ENCODE peak calls at places on chromosomes 4 and X, in ten cellular contexts. One of them, this sample, is unnamed.
A peak's percentile ranks its signal among the peaks of the same experiment; 100 is the strongest.

GRCh38 chrX:21723097-21723496 is 34.8 kb downstream of the SMPX start:
- DNase-seq in cardiac muscle cell: peak; percentile 55
- DNase-seq in fibroblast of pulmonary artery: no peak
- DNase-seq in H9: no peak
- DNase-seq in fibroblast of lung: peak; percentile 23
- DNase-seq in chondrocyte: no peak
- DNase-seq in BE2C: no peak
- DNase-seq in natural killer cell: no peak
- DNase-seq in body of pancreas: no peak
- DNase-seq in cardiac fibroblast: peak; percentile 25
- DNase-seq in this sample: no peak

GRCh38 chr4:180261346-180261745 is 1981.9 kb upstream of the TENM3 start:
- DNase-seq in natural killer cell: no peak
- DNase-seq in fibroblast of lung: no peak
- DNase-seq in cardiac fibroblast: no peak
- DNase-seq in cardiac muscle cell: no peak
- DNase-seq in H9: no peak
- DNase-seq in fibroblast of pulmonary artery: no peak
- DNase-seq in chondrocyte: no peak
- DNase-seq in BE2C: no peak
- DNase-seq in body of pancreas: no peak
- DNase-seq in this sample: no peak

GRCh38 chr4:184746532-184746870 is 12.6 kb upstream of the CENPU start:
- DNase-seq in fibroblast of lung: peak; percentile 84
- DNase-seq in cardiac fibroblast: peak; percentile 89
- DNase-seq in fibroblast of pulmonary artery: peak; percentile 89
- DNase-seq in BE2C: no peak
- DNase-seq in cardiac muscle cell: peak; percentile 58
- DNase-seq in chondrocyte: no peak
- DNase-seq in body of pancreas: peak; percentile 82
- DNase-seq in natural killer cell: no peak
- DNase-seq in H9: no peak
- DNase-seq in this sample: peak; percentile 54

GRCh38 chrX:357693-358471 is 28.8 kb downstream of the PPP2R3B start:
- DNase-seq in fibroblast of lung: peak; percentile 74
- DNase-seq in body of pancreas: no peak
- DNase-seq in chondrocyte: peak; percentile 90
- DNase-seq in natural killer cell: no peak
- DNase-seq in fibroblast of pulmonary artery: peak; percentile 68
- DNase-seq in H9: no peak
- DNase-seq in cardiac muscle cell: no peak
- DNase-seq in BE2C: no peak
- DNase-seq in cardiac fibroblast: peak; percentile 79
- DNase-seq in this sample: no peak

GRCh38 chr4:8739820-8740665 is 131.6 kb downstream of the HMX1 start:
- DNase-seq in BE2C: no peak
- DNase-seq in fibroblast of pulmonary artery: no peak
- DNase-seq in cardiac fibroblast: no peak
- DNase-seq in cardiac muscle cell: no peak
- DNase-seq in H9: peak; percentile 32
- DNase-seq in natural killer cell: no peak
- DNase-seq in chondrocyte: no peak
- DNase-seq in fibroblast of lung: no peak
- DNase-seq in body of pancreas: no peak
- DNase-seq in this sample: no peak

GRCh38 chrX:146346102-146346501 is 463.5 kb upstream of the CXorf51B start:
- DNase-seq in BE2C: no peak
- DNase-seq in cardiac muscle cell: no peak
- DNase-seq in body of pancreas: no peak
- DNase-seq in chondrocyte: no peak
- DNase-seq in fibroblast of lung: no peak
- DNase-seq in cardiac fibroblast: no peak
- DNase-seq in fibroblast of pulmonary artery: no peak
- DNase-seq in H9: no peak
- DNase-seq in natural killer cell: no peak
- DNase-seq in this sample: no peak

GRCh38 chrX:104319346-104319745 is 64.6 kb upstream of the ESX1 start:
- DNase-seq in cardiac fibroblast: no peak
- DNase-seq in chondrocyte: no peak
- DNase-seq in natural killer cell: no peak
- DNase-seq in H9: no peak
- DNase-seq in body of pancreas: no peak
- DNase-seq in cardiac muscle cell: no peak
- DNase-seq in BE2C: no peak
- DNase-seq in fibroblast of lung: no peak
- DNase-seq in fibroblast of pulmonary artery: no peak
- DNase-seq in this sample: no peak

GRCh38 chr4:173167793-173168395 is 717 bp upstream of the GALNT7 start:
- DNase-seq in cardiac muscle cell: peak; percentile 48
- DNase-seq in body of pancreas: peak; percentile 63
- DNase-seq in chondrocyte: no peak
- DNase-seq in cardiac fibroblast: peak; percentile 39
- DNase-seq in fibroblast of pulmonary artery: no peak
- DNase-seq in BE2C: peak; percentile 42
- DNase-seq in natural killer cell: peak; percentile 18
- DNase-seq in H9: peak; percentile 66
- DNase-seq in fibroblast of lung: peak; percentile 61
- DNase-seq in this sample: peak; percentile 45

GRCh38 chrX:74520896-74521295 is 93.5 kb downstream of the RLIM start:
- DNase-seq in cardiac muscle cell: no peak
- DNase-seq in fibroblast of lung: no peak
- DNase-seq in body of pancreas: no peak
- DNase-seq in cardiac fibroblast: no peak
- DNase-seq in chondrocyte: no peak
- DNase-seq in H9: no peak
- DNase-seq in natural killer cell: no peak
- DNase-seq in BE2C: no peak
- DNase-seq in fibroblast of pulmonary artery: no peak
- DNase-seq in this sample: no peak

GRCh38 chr4:83734576-83734975 is 198.7 kb downstream of the GPAT3 start:
- DNase-seq in chondrocyte: no peak
- DNase-seq in H9: no peak
- DNase-seq in fibroblast of lung: no peak
- DNase-seq in BE2C: no peak
- DNase-seq in fibroblast of pulmonary artery: no peak
- DNase-seq in natural killer cell: no peak
- DNase-seq in cardiac fibroblast: no peak
- DNase-seq in body of pancreas: no peak
- DNase-seq in cardiac muscle cell: no peak
- DNase-seq in this sample: no peak

GRCh38 chr4:125703443-125703842 is 388.7 kb downstream of the FAT4 start:
- DNase-seq in chondrocyte: no peak
- DNase-seq in body of pancreas: no peak
- DNase-seq in fibroblast of lung: peak; percentile 60
- DNase-seq in BE2C: no peak
- DNase-seq in cardiac muscle cell: no peak
- DNase-seq in cardiac fibroblast: peak; percentile 64
- DNase-seq in fibroblast of pulmonary artery: peak; percentile 68
- DNase-seq in H9: no peak
- DNase-seq in natural killer cell: no peak
- DNase-seq in this sample: no peak

GRCh38 chr4:73421708-73422457 is 14.1 kb upstream of the AFP start:
- DNase-seq in fibroblast of pulmonary artery: no peak
- DNase-seq in body of pancreas: no peak
- DNase-seq in cardiac fibroblast: no peak
- DNase-seq in chondrocyte: no peak
- DNase-seq in cardiac muscle cell: no peak
- DNase-seq in BE2C: no peak
- DNase-seq in natural killer cell: no peak
- DNase-seq in fibroblast of lung: no peak
- DNase-seq in H9: no peak
- DNase-seq in this sample: no peak

GRCh38 chrX:46837543-46838481 is 969 bp downstream of the RP2 start:
- DNase-seq in H9: no peak
- DNase-seq in chondrocyte: no peak
- DNase-seq in cardiac fibroblast: peak; percentile 49
- DNase-seq in BE2C: no peak
- DNase-seq in fibroblast of pulmonary artery: no peak
- DNase-seq in fibroblast of lung: peak; percentile 42
- DNase-seq in cardiac muscle cell: no peak
- DNase-seq in natural killer cell: no peak
- DNase-seq in body of pancreas: no peak
- DNase-seq in this sample: no peak

GRCh38 chr4:168710353-168710946 is 213.6 kb downstream of the PALLD start:
- DNase-seq in chondrocyte: no peak
- DNase-seq in cardiac muscle cell: peak; percentile 48
- DNase-seq in body of pancreas: peak; percentile 18
- DNase-seq in cardiac fibroblast: peak; percentile 86
- DNase-seq in fibroblast of lung: peak; percentile 72
- DNase-seq in natural killer cell: no peak
- DNase-seq in fibroblast of pulmonary artery: peak; percentile 82
- DNase-seq in H9: no peak
- DNase-seq in BE2C: peak; percentile 14
- DNase-seq in this sample: peak; percentile 17

GRCh38 chr4:1503583-1504471 is 97.6 kb upstream of the NKX1-1 start:
- DNase-seq in BE2C: peak; percentile 14
- DNase-seq in cardiac muscle cell: no peak
- DNase-seq in chondrocyte: peak; percentile 85
- DNase-seq in fibroblast of lung: no peak
- DNase-seq in fibroblast of pulmonary artery: no peak
- DNase-seq in cardiac fibroblast: no peak
- DNase-seq in body of pancreas: peak; percentile 7
- DNase-seq in natural killer cell: no peak
- DNase-seq in H9: peak; percentile 24
- DNase-seq in this sample: no peak

GRCh38 chr4:101600287-101600686 is 190.2 kb upstream of the BANK1 start:
- DNase-seq in chondrocyte: no peak
- DNase-seq in fibroblast of lung: no peak
- DNase-seq in BE2C: no peak
- DNase-seq in body of pancreas: no peak
- DNase-seq in cardiac muscle cell: no peak
- DNase-seq in cardiac fibroblast: peak; percentile 22
- DNase-seq in H9: no peak
- DNase-seq in fibroblast of pulmonary artery: peak; percentile 12
- DNase-seq in natural killer cell: no peak
- DNase-seq in this sample: no peak

GRCh38 chr4:101599620-101600019 is 190.9 kb upstream of the BANK1 start:
- DNase-seq in chondrocyte: no peak
- DNase-seq in cardiac muscle cell: no peak
- DNase-seq in fibroblast of lung: peak; percentile 52
- DNase-seq in H9: no peak
- DNase-seq in BE2C: no peak
- DNase-seq in body of pancreas: no peak
- DNase-seq in cardiac fibroblast: peak; percentile 88
- DNase-seq in natural killer cell: no peak
- DNase-seq in fibroblast of pulmonary artery: peak; percentile 79
- DNase-seq in this sample: no peak

GRCh38 chr4:101604976-101605375 is 185.6 kb upstream of the BANK1 start:
- DNase-seq in chondrocyte: no peak
- DNase-seq in natural killer cell: no peak
- DNase-seq in body of pancreas: no peak
- DNase-seq in cardiac fibroblast: no peak
- DNase-seq in H9: no peak
- DNase-seq in BE2C: no peak
- DNase-seq in fibroblast of pulmonary artery: no peak
- DNase-seq in cardiac muscle cell: no peak
- DNase-seq in fibroblast of lung: peak; percentile 59
- DNase-seq in this sample: no peak
- TF ChIP-seq CTCF in chondrocyte: no peak
- TF ChIP-seq CTCF in natural killer cell: no peak
- TF ChIP-seq CTCF in body of pancreas: no peak
- TF ChIP-seq CTCF in cardiac fibroblast: no peak
- TF ChIP-seq CTCF in H9: no peak
- TF ChIP-seq CTCF in BE2C: no peak
- TF ChIP-seq CTCF in fibroblast of pulmonary artery: no peak
- TF ChIP-seq CTCF in cardiac muscle cell: no peak
- TF ChIP-seq CTCF in fibroblast of lung: no peak
- TF ChIP-seq CTCF in this sample: no peak

GRCh38 chr4:140427104-140427918 is at the start of gene CLGN:
- DNase-seq in body of pancreas: peak; percentile 77
- DNase-seq in chondrocyte: peak; percentile 89
- DNase-seq in cardiac muscle cell: peak; percentile 94
- DNase-seq in natural killer cell: no peak
- DNase-seq in H9: peak; percentile 93
- DNase-seq in fibroblast of pulmonary artery: peak; percentile 41
- DNase-seq in fibroblast of lung: peak; percentile 71
- DNase-seq in cardiac fibroblast: peak; percentile 43
- DNase-seq in BE2C: peak; percentile 96
- DNase-seq in this sample: peak; percentile 78
- TF ChIP-seq CTCF in body of pancreas: peak; percentile 38
- TF ChIP-seq CTCF in chondrocyte: peak; percentile 77
- TF ChIP-seq CTCF in cardiac muscle cell: peak; percentile 33
- TF ChIP-seq CTCF in natural killer cell: no peak
- TF ChIP-seq CTCF in H9: peak; percentile 77
- TF ChIP-seq CTCF in fibroblast of pulmonary artery: peak; percentile 8
- TF ChIP-seq CTCF in fibroblast of lung: peak; percentile 47
- TF ChIP-seq CTCF in cardiac fibroblast: peak; percentile 5
- TF ChIP-seq CTCF in BE2C: peak; percentile 60
- TF ChIP-seq CTCF in this sample: no peak

DNA sequence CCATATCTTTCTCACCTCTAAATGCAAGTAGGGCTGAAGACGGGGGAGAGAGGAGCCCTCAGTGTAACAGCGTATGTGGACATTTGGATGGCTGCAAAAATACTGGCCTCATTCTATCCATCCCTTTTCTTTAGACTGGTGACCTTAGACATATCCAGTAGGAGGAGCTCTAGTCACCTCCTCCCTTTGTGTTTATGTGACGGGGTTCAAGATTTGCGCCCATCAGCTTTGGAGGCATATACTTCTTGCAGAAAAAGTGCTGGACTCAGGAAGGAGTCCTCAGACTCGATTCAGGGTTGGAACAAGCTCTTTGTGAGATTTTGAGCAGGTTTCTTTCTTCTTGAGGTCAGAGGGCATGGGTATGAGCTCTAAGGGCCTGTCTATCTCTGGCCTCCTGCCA is 86.2 kb downstream of the MAMLD1 start:
- DNase-seq in cardiac fibroblast: no peak
- DNase-seq in cardiac muscle cell: no peak
- DNase-seq in BE2C: no peak
- DNase-seq in natural killer cell: no peak
- DNase-seq in H9: no peak
- DNase-seq in chondrocyte: no peak
- DNase-seq in fibroblast of lung: no peak
- DNase-seq in body of pancreas: no peak
- DNase-seq in fibroblast of pulmonary artery: no peak
- DNase-seq in this sample: no peak
- TF ChIP-seq CTCF in cardiac fibroblast: no peak
- TF ChIP-seq CTCF in cardiac muscle cell: peak; percentile 6
- TF ChIP-seq CTCF in BE2C: no peak
- TF ChIP-seq CTCF in natural killer cell: no peak
- TF ChIP-seq CTCF in H9: peak; percentile 41
- TF ChIP-seq CTCF in chondrocyte: peak; percentile 22
- TF ChIP-seq CTCF in fibroblast of lung: peak; percentile 17
- TF ChIP-seq CTCF in body of pancreas: no peak
- TF ChIP-seq CTCF in fibroblast of pulmonary artery: no peak
- TF ChIP-seq CTCF in this sample: no peak

DNA sequence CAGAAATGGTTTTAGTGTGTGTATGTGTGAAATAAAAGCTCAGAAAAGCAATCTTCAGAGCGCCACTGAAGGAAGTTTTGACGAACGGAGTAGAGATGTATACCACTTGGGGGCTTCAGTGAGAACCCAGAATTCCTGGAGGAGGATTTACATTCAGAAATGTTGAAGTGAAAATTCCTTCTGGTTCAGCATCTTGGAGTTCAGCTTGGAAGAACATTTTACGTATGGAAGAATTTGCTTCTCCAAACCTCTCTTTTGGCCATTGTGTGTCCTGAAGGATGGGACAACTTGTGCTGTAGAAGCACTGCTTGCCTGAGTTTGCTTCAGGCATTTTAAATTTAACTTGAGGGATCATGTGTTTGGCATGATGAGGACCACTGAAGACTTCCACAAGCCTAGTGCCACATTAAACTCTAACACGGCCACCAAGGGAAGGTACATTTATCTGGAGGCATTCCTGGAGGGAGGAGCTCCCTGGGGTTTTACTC is 704 bp downstream of the SHROOM3 start:
- DNase-seq in cardiac muscle cell: no peak
- DNase-seq in body of pancreas: no peak
- DNase-seq in chondrocyte: no peak
- DNase-seq in natural killer cell: no peak
- DNase-seq in cardiac fibroblast: no peak
- DNase-seq in BE2C: no peak
- DNase-seq in H9: no peak
- DNase-seq in fibroblast of lung: peak; percentile 35
- DNase-seq in fibroblast of pulmonary artery: no peak
- DNase-seq in this sample: no peak
- TF ChIP-seq CTCF in cardiac muscle cell: peak; percentile 23
- TF ChIP-seq CTCF in body of pancreas: no peak
- TF ChIP-seq CTCF in chondrocyte: no peak
- TF ChIP-seq CTCF in natural killer cell: no peak
- TF ChIP-seq CTCF in cardiac fibroblast: no peak
- TF ChIP-seq CTCF in BE2C: no peak
- TF ChIP-seq CTCF in H9: peak; percentile 42
- TF ChIP-seq CTCF in fibroblast of lung: peak; percentile 18
- TF ChIP-seq CTCF in fibroblast of pulmonary artery: no peak
- TF ChIP-seq CTCF in this sample: no peak